ENCODE peak calls at places on chromosomes 7 and 10, in eight cellular contexts. One of them, this sample, is unnamed.

GRCh38 chr10:43264987-43265798 is 1.7 kb downstream of the RASGEF1A start:
- DNase-seq in RWPE2: no peak
- DNase-seq in non-pigmented ciliary epithelial cell: no peak
- DNase-seq in brain microvascular endothelial cell: no peak
- DNase-seq in activated CD4-positive, alpha-beta T cell treated with anti-CD3 and anti-CD28 coated beads, Interleukin-2, amount 10 ng/mL, durations not matched to agents 7 days and 5 days: no peak
- DNase-seq in foreskin melanocyte: no peak
- DNase-seq in fibroblast of lung: no peak
- DNase-seq in GM12865: no peak
- DNase-seq in this sample: no peak

GRCh38 chr7:106114735-106115383 is 2.7 kb upstream of the SYPL1 start:
- DNase-seq in activated CD4-positive, alpha-beta T cell treated with anti-CD3 and anti-CD28 coated beads, Interleukin-2, amount 10 ng/mL, durations not matched to agents 7 days and 5 days: no peak
- DNase-seq in GM12865: peak
- DNase-seq in RWPE2: no peak
- DNase-seq in foreskin melanocyte: no peak
- DNase-seq in brain microvascular endothelial cell: no peak
- DNase-seq in fibroblast of lung: no peak
- DNase-seq in non-pigmented ciliary epithelial cell: no peak
- DNase-seq in this sample: no peak

GRCh38 chr10:51895209-51895608 is 195.8 kb upstream of the CSTF2T start:
- DNase-seq in foreskin melanocyte: no peak
- DNase-seq in GM12865: no peak
- DNase-seq in non-pigmented ciliary epithelial cell: no peak
- DNase-seq in RWPE2: no peak
- DNase-seq in brain microvascular endothelial cell: peak
- DNase-seq in activated CD4-positive, alpha-beta T cell treated with anti-CD3 and anti-CD28 coated beads, Interleukin-2, amount 10 ng/mL, durations not matched to agents 7 days and 5 days: no peak
- DNase-seq in fibroblast of lung: peak
- DNase-seq in this sample: peak

GRCh38 chr7:151940048-151940845 is 16.0 kb upstream of the GALNTL5 start:
- DNase-seq in fibroblast of lung: peak
- DNase-seq in non-pigmented ciliary epithelial cell: peak
- DNase-seq in GM12865: no peak
- DNase-seq in foreskin melanocyte: peak
- DNase-seq in RWPE2: no peak
- DNase-seq in activated CD4-positive, alpha-beta T cell treated with anti-CD3 and anti-CD28 coated beads, Interleukin-2, amount 10 ng/mL, durations not matched to agents 7 days and 5 days: no peak
- DNase-seq in brain microvascular endothelial cell: peak
- DNase-seq in this sample: peak

GRCh38 chr7:73974101-73974947 is 53.6 kb upstream of the ELN start:
- DNase-seq in activated CD4-positive, alpha-beta T cell treated with anti-CD3 and anti-CD28 coated beads, Interleukin-2, amount 10 ng/mL, durations not matched to agents 7 days and 5 days: no peak
- DNase-seq in non-pigmented ciliary epithelial cell: no peak
- DNase-seq in fibroblast of lung: no peak
- DNase-seq in foreskin melanocyte: no peak
- DNase-seq in brain microvascular endothelial cell: no peak
- DNase-seq in RWPE2: no peak
- DNase-seq in GM12865: no peak
- DNase-seq in this sample: no peak

GRCh38 chr10:18829259-18829658 is 170.0 kb downstream of the ARL5B start:
- DNase-seq in foreskin melanocyte: no peak
- DNase-seq in activated CD4-positive, alpha-beta T cell treated with anti-CD3 and anti-CD28 coated beads, Interleukin-2, amount 10 ng/mL, durations not matched to agents 7 days and 5 days: no peak
- DNase-seq in brain microvascular endothelial cell: no peak
- DNase-seq in fibroblast of lung: no peak
- DNase-seq in RWPE2: no peak
- DNase-seq in GM12865: no peak
- DNase-seq in non-pigmented ciliary epithelial cell: no peak
- DNase-seq in this sample: no peak

GRCh38 chr10:132630156-132630555 is 92.6 kb downstream of the INPP5A start:
- DNase-seq in GM12865: no peak
- DNase-seq in RWPE2: no peak
- DNase-seq in fibroblast of lung: no peak
- DNase-seq in brain microvascular endothelial cell: no peak
- DNase-seq in activated CD4-positive, alpha-beta T cell treated with anti-CD3 and anti-CD28 coated beads, Interleukin-2, amount 10 ng/mL, durations not matched to agents 7 days and 5 days: no peak
- DNase-seq in non-pigmented ciliary epithelial cell: no peak
- DNase-seq in foreskin melanocyte: no peak
- DNase-seq in this sample: no peak

GRCh38 chr10:124067825-124068400 is 25.5 kb downstream of the CHST15 start:
- DNase-seq in GM12865: no peak
- DNase-seq in brain microvascular endothelial cell: no peak
- DNase-seq in activated CD4-positive, alpha-beta T cell treated with anti-CD3 and anti-CD28 coated beads, Interleukin-2, amount 10 ng/mL, durations not matched to agents 7 days and 5 days: no peak
- DNase-seq in RWPE2: no peak
- DNase-seq in fibroblast of lung: no peak
- DNase-seq in non-pigmented ciliary epithelial cell: no peak
- DNase-seq in foreskin melanocyte: no peak
- DNase-seq in this sample: no peak

GRCh38 chr10:29698766-29699490 is 64.2 kb upstream of the SVIL start:
- DNase-seq in GM12865: no peak
- DNase-seq in RWPE2: no peak
- DNase-seq in non-pigmented ciliary epithelial cell: no peak
- DNase-seq in brain microvascular endothelial cell: no peak
- DNase-seq in fibroblast of lung: no peak
- DNase-seq in activated CD4-positive, alpha-beta T cell treated with anti-CD3 and anti-CD28 coated beads, Interleukin-2, amount 10 ng/mL, durations not matched to agents 7 days and 5 days: no peak
- DNase-seq in foreskin melanocyte: no peak
- DNase-seq in this sample: no peak

GRCh38 chr7:40640566-40640965 is 505.8 kb downstream of the SUGCT start:
- DNase-seq in foreskin melanocyte: no peak
- DNase-seq in fibroblast of lung: peak
- DNase-seq in brain microvascular endothelial cell: no peak
- DNase-seq in RWPE2: no peak
- DNase-seq in activated CD4-positive, alpha-beta T cell treated with anti-CD3 and anti-CD28 coated beads, Interleukin-2, amount 10 ng/mL, durations not matched to agents 7 days and 5 days: no peak
- DNase-seq in non-pigmented ciliary epithelial cell: no peak
- DNase-seq in GM12865: no peak
- DNase-seq in this sample: no peak

GRCh38 chr7:50667789-50668226 is 102.6 kb upstream of the DDC start:
- DNase-seq in brain microvascular endothelial cell: no peak
- DNase-seq in activated CD4-positive, alpha-beta T cell treated with anti-CD3 and anti-CD28 coated beads, Interleukin-2, amount 10 ng/mL, durations not matched to agents 7 days and 5 days: no peak
- DNase-seq in GM12865: no peak
- DNase-seq in fibroblast of lung: no peak
- DNase-seq in RWPE2: no peak
- DNase-seq in foreskin melanocyte: no peak
- DNase-seq in non-pigmented ciliary epithelial cell: no peak
- DNase-seq in this sample: peak

GRCh38 chr10:58834093-58834674 is 321.5 kb downstream of the BICC1 start:
- DNase-seq in foreskin melanocyte: no peak
- DNase-seq in non-pigmented ciliary epithelial cell: no peak
- DNase-seq in GM12865: no peak
- DNase-seq in brain microvascular endothelial cell: no peak
- DNase-seq in fibroblast of lung: peak
- DNase-seq in RWPE2: no peak
- DNase-seq in activated CD4-positive, alpha-beta T cell treated with anti-CD3 and anti-CD28 coated beads, Interleukin-2, amount 10 ng/mL, durations not matched to agents 7 days and 5 days: no peak
- DNase-seq in this sample: no peak

GRCh38 chr10:89490589-89491335 is 44.6 kb downstream of the SLC16A12 start:
- DNase-seq in brain microvascular endothelial cell: no peak
- DNase-seq in RWPE2: no peak
- DNase-seq in fibroblast of lung: no peak
- DNase-seq in foreskin melanocyte: no peak
- DNase-seq in non-pigmented ciliary epithelial cell: no peak
- DNase-seq in activated CD4-positive, alpha-beta T cell treated with anti-CD3 and anti-CD28 coated beads, Interleukin-2, amount 10 ng/mL, durations not matched to agents 7 days and 5 days: no peak
- DNase-seq in GM12865: no peak
- DNase-seq in this sample: no peak

GRCh38 chr10:12566161-12567115 is 217.1 kb downstream of the CAMK1D start:
- DNase-seq in fibroblast of lung: peak
- DNase-seq in RWPE2: no peak
- DNase-seq in activated CD4-positive, alpha-beta T cell treated with anti-CD3 and anti-CD28 coated beads, Interleukin-2, amount 10 ng/mL, durations not matched to agents 7 days and 5 days: no peak
- DNase-seq in brain microvascular endothelial cell: peak
- DNase-seq in non-pigmented ciliary epithelial cell: no peak
- DNase-seq in GM12865: no peak
- DNase-seq in foreskin melanocyte: no peak
- DNase-seq in this sample: peak

GRCh38 chr10:78964274-78964951 is 104.4 kb upstream of the ZMIZ1 start:
- DNase-seq in fibroblast of lung: no peak
- DNase-seq in activated CD4-positive, alpha-beta T cell treated with anti-CD3 and anti-CD28 coated beads, Interleukin-2, amount 10 ng/mL, durations not matched to agents 7 days and 5 days: no peak
- DNase-seq in foreskin melanocyte: no peak
- DNase-seq in GM12865: no peak
- DNase-seq in brain microvascular endothelial cell: no peak
- DNase-seq in non-pigmented ciliary epithelial cell: no peak
- DNase-seq in RWPE2: no peak
- DNase-seq in this sample: no peak

GRCh38 chr7:98470131-98470985 is 69.5 kb upstream of the BAIAP2L1 start:
- DNase-seq in brain microvascular endothelial cell: no peak
- DNase-seq in non-pigmented ciliary epithelial cell: no peak
- DNase-seq in GM12865: peak
- DNase-seq in RWPE2: peak
- DNase-seq in activated CD4-positive, alpha-beta T cell treated with anti-CD3 and anti-CD28 coated beads, Interleukin-2, amount 10 ng/mL, durations not matched to agents 7 days and 5 days: peak
- DNase-seq in foreskin melanocyte: no peak
- DNase-seq in fibroblast of lung: no peak
- DNase-seq in this sample: no peak

This sample was measured in MG63.